ENCODE peak calls at places on chromosomes 3 and 15, in ten cellular contexts. One of them, this sample, is unnamed.

GRCh38 chr3:44762170-44762677 is 630 bp downstream of the KIF15 start:
- DNase-seq in GM13977: no peak
- DNase-seq in uterus: no peak
- DNase-seq in heart left ventricle: no peak
- DNase-seq in CD8-positive, alpha-beta T cell: no peak
- DNase-seq in HFF-Myc: no peak
- DNase-seq in GM20000: no peak
- DNase-seq in astrocyte of the spinal cord: no peak
- DNase-seq in bronchial epithelial cell: peak
- DNase-seq in cardiac muscle cell: peak
- DNase-seq in this sample: no peak

GRCh38 chr3:42077785-42078184 is 13.4 kb upstream of the TRAK1 start:
- DNase-seq in uterus: no peak
- DNase-seq in astrocyte of the spinal cord: no peak
- DNase-seq in GM20000: no peak
- DNase-seq in bronchial epithelial cell: no peak
- DNase-seq in HFF-Myc: no peak
- DNase-seq in CD8-positive, alpha-beta T cell: no peak
- DNase-seq in cardiac muscle cell: no peak
- DNase-seq in heart left ventricle: peak
- DNase-seq in GM13977: no peak
- DNase-seq in this sample: no peak

GRCh38 chr3:138019288-138020069 is 9.5 kb downstream of the CLDN18 start:
- DNase-seq in uterus: no peak
- DNase-seq in CD8-positive, alpha-beta T cell: no peak
- DNase-seq in GM13977: no peak
- DNase-seq in bronchial epithelial cell: no peak
- DNase-seq in HFF-Myc: no peak
- DNase-seq in heart left ventricle: no peak
- DNase-seq in astrocyte of the spinal cord: no peak
- DNase-seq in GM20000: no peak
- DNase-seq in cardiac muscle cell: no peak
- DNase-seq in this sample: no peak

GRCh38 chr3:59772416-59773408 is 722.9 kb upstream of the CFAP20DC start:
- DNase-seq in GM20000: no peak
- DNase-seq in astrocyte of the spinal cord: no peak
- DNase-seq in HFF-Myc: no peak
- DNase-seq in heart left ventricle: no peak
- DNase-seq in CD8-positive, alpha-beta T cell: peak
- DNase-seq in bronchial epithelial cell: no peak
- DNase-seq in GM13977: no peak
- DNase-seq in cardiac muscle cell: no peak
- DNase-seq in uterus: no peak
- DNase-seq in this sample: no peak

GRCh38 chr3:184359610-184360009 is 1.8 kb downstream of the CLCN2 start:
- DNase-seq in GM20000: no peak
- DNase-seq in CD8-positive, alpha-beta T cell: no peak
- DNase-seq in cardiac muscle cell: no peak
- DNase-seq in HFF-Myc: no peak
- DNase-seq in GM13977: no peak
- DNase-seq in bronchial epithelial cell: no peak
- DNase-seq in uterus: no peak
- DNase-seq in heart left ventricle: peak
- DNase-seq in astrocyte of the spinal cord: no peak
- DNase-seq in this sample: no peak

GRCh38 chr3:101848754-101849713 is at the start of gene NFKBIZ:
- DNase-seq in astrocyte of the spinal cord: peak
- DNase-seq in GM20000: peak
- DNase-seq in uterus: peak
- DNase-seq in heart left ventricle: peak
- DNase-seq in GM13977: peak
- DNase-seq in HFF-Myc: peak
- DNase-seq in cardiac muscle cell: peak
- DNase-seq in bronchial epithelial cell: peak
- DNase-seq in CD8-positive, alpha-beta T cell: peak
- DNase-seq in this sample: peak

GRCh38 chr15:52289629-52290081 is 5.9 kb downstream of the MYO5C start:
- DNase-seq in astrocyte of the spinal cord: peak
- DNase-seq in GM13977: no peak
- DNase-seq in heart left ventricle: no peak
- DNase-seq in CD8-positive, alpha-beta T cell: no peak
- DNase-seq in cardiac muscle cell: no peak
- DNase-seq in uterus: no peak
- DNase-seq in bronchial epithelial cell: peak
- DNase-seq in HFF-Myc: no peak
- DNase-seq in GM20000: no peak
- DNase-seq in this sample: no peak

GRCh38 chr3:174949523-174949922 is 90.4 kb downstream of the NAALADL2 start:
- DNase-seq in bronchial epithelial cell: peak
- DNase-seq in CD8-positive, alpha-beta T cell: no peak
- DNase-seq in heart left ventricle: no peak
- DNase-seq in uterus: no peak
- DNase-seq in cardiac muscle cell: peak
- DNase-seq in HFF-Myc: peak
- DNase-seq in GM13977: no peak
- DNase-seq in astrocyte of the spinal cord: peak
- DNase-seq in GM20000: no peak
- DNase-seq in this sample: peak

GRCh38 chr3:182682263-182683229 is 110.8 kb upstream of the ATP11B start:
- DNase-seq in GM20000: peak
- DNase-seq in bronchial epithelial cell: peak
- DNase-seq in HFF-Myc: no peak
- DNase-seq in astrocyte of the spinal cord: peak
- DNase-seq in CD8-positive, alpha-beta T cell: peak
- DNase-seq in heart left ventricle: peak
- DNase-seq in uterus: no peak
- DNase-seq in GM13977: peak
- DNase-seq in cardiac muscle cell: peak
- DNase-seq in this sample: peak

GRCh38 chr3:128415110-128415772 is 51.4 kb downstream of the DNAJB8 start:
- DNase-seq in CD8-positive, alpha-beta T cell: no peak
- DNase-seq in heart left ventricle: no peak
- DNase-seq in GM20000: no peak
- DNase-seq in GM13977: no peak
- DNase-seq in HFF-Myc: no peak
- DNase-seq in cardiac muscle cell: no peak
- DNase-seq in bronchial epithelial cell: no peak
- DNase-seq in uterus: no peak
- DNase-seq in astrocyte of the spinal cord: no peak
- DNase-seq in this sample: no peak

GRCh38 chr3:27532426-27532825 is 48.2 kb upstream of the SLC4A7 start:
- DNase-seq in bronchial epithelial cell: no peak
- DNase-seq in CD8-positive, alpha-beta T cell: no peak
- DNase-seq in cardiac muscle cell: no peak
- DNase-seq in uterus: no peak
- DNase-seq in astrocyte of the spinal cord: no peak
- DNase-seq in HFF-Myc: no peak
- DNase-seq in GM20000: no peak
- DNase-seq in heart left ventricle: no peak
- DNase-seq in GM13977: no peak
- DNase-seq in this sample: no peak

GRCh38 chr3:57855281-57855680 is 99.2 kb downstream of the SLMAP start:
- DNase-seq in HFF-Myc: no peak
- DNase-seq in bronchial epithelial cell: peak
- DNase-seq in GM13977: no peak
- DNase-seq in cardiac muscle cell: no peak
- DNase-seq in GM20000: no peak
- DNase-seq in CD8-positive, alpha-beta T cell: no peak
- DNase-seq in heart left ventricle: no peak
- DNase-seq in astrocyte of the spinal cord: peak
- DNase-seq in uterus: no peak
- DNase-seq in this sample: no peak

GRCh38 chr3:57852896-57853295 is 96.8 kb downstream of the SLMAP start:
- DNase-seq in GM20000: no peak
- DNase-seq in bronchial epithelial cell: peak
- DNase-seq in HFF-Myc: no peak
- DNase-seq in uterus: no peak
- DNase-seq in heart left ventricle: no peak
- DNase-seq in cardiac muscle cell: peak
- DNase-seq in GM13977: peak
- DNase-seq in astrocyte of the spinal cord: peak
- DNase-seq in CD8-positive, alpha-beta T cell: no peak
- DNase-seq in this sample: no peak

GRCh38 chr3:57851304-57851703 is 95.2 kb downstream of the SLMAP start:
- DNase-seq in uterus: no peak
- DNase-seq in bronchial epithelial cell: no peak
- DNase-seq in astrocyte of the spinal cord: no peak
- DNase-seq in GM20000: no peak
- DNase-seq in heart left ventricle: no peak
- DNase-seq in CD8-positive, alpha-beta T cell: no peak
- DNase-seq in cardiac muscle cell: no peak
- DNase-seq in GM13977: no peak
- DNase-seq in HFF-Myc: no peak
- DNase-seq in this sample: no peak

GRCh38 chr3:57855943-57856342 is 99.8 kb downstream of the SLMAP start:
- DNase-seq in heart left ventricle: no peak
- DNase-seq in HFF-Myc: no peak
- DNase-seq in CD8-positive, alpha-beta T cell: no peak
- DNase-seq in astrocyte of the spinal cord: no peak
- DNase-seq in bronchial epithelial cell: no peak
- DNase-seq in GM20000: no peak
- DNase-seq in cardiac muscle cell: no peak
- DNase-seq in uterus: no peak
- DNase-seq in GM13977: no peak
- DNase-seq in this sample: no peak

GRCh38 chr3:57856675-57857074 is 100.6 kb downstream of the SLMAP start:
- DNase-seq in GM13977: no peak
- DNase-seq in cardiac muscle cell: peak
- DNase-seq in astrocyte of the spinal cord: no peak
- DNase-seq in CD8-positive, alpha-beta T cell: no peak
- DNase-seq in bronchial epithelial cell: peak
- DNase-seq in HFF-Myc: no peak
- DNase-seq in uterus: no peak
- DNase-seq in GM20000: no peak
- DNase-seq in heart left ventricle: no peak
- DNase-seq in this sample: no peak
- TF ChIP-seq CTCF in GM13977: peak
- TF ChIP-seq CTCF in cardiac muscle cell: peak
- TF ChIP-seq CTCF in astrocyte of the spinal cord: peak
- TF ChIP-seq CTCF in CD8-positive, alpha-beta T cell: no peak
- TF ChIP-seq CTCF in bronchial epithelial cell: no peak
- TF ChIP-seq CTCF in HFF-Myc: peak
- TF ChIP-seq CTCF in uterus: no peak
- TF ChIP-seq CTCF in GM20000: no peak
- TF ChIP-seq CTCF in heart left ventricle: peak
- TF ChIP-seq CTCF in this sample: no peak

DNA sequence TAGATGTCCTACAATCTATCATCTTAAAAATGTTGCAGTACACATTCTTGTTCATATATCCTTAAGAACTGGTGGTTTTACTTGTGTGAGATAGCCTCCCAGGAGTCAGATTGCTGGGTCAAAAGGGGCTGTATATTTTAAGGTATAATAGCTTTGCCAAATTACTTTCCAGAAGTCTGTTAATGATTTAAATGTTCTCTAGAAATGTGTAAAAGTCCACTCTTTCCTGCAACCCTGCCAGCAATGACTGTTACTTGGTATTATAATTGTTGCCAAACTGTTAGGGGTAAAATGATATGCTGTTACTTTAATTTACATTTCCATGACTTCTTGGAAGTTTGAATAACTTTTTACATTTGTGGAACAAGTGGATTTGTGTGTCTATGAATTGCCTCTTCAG is 170.8 kb downstream of the SLC9A9 start:
- DNase-seq in HFF-Myc: no peak
- DNase-seq in GM13977: no peak
- DNase-seq in uterus: no peak
- DNase-seq in heart left ventricle: no peak
- DNase-seq in cardiac muscle cell: no peak
- DNase-seq in GM20000: no peak
- DNase-seq in astrocyte of the spinal cord: no peak
- DNase-seq in bronchial epithelial cell: no peak
- DNase-seq in CD8-positive, alpha-beta T cell: no peak
- DNase-seq in this sample: no peak
- TF ChIP-seq CTCF in HFF-Myc: no peak
- TF ChIP-seq CTCF in GM13977: no peak
- TF ChIP-seq CTCF in uterus: no peak
- TF ChIP-seq CTCF in heart left ventricle: no peak
- TF ChIP-seq CTCF in cardiac muscle cell: no peak
- TF ChIP-seq CTCF in GM20000: no peak
- TF ChIP-seq CTCF in astrocyte of the spinal cord: no peak
- TF ChIP-seq CTCF in bronchial epithelial cell: no peak
- TF ChIP-seq CTCF in CD8-positive, alpha-beta T cell: no peak
- TF ChIP-seq CTCF in this sample: no peak

DNA sequence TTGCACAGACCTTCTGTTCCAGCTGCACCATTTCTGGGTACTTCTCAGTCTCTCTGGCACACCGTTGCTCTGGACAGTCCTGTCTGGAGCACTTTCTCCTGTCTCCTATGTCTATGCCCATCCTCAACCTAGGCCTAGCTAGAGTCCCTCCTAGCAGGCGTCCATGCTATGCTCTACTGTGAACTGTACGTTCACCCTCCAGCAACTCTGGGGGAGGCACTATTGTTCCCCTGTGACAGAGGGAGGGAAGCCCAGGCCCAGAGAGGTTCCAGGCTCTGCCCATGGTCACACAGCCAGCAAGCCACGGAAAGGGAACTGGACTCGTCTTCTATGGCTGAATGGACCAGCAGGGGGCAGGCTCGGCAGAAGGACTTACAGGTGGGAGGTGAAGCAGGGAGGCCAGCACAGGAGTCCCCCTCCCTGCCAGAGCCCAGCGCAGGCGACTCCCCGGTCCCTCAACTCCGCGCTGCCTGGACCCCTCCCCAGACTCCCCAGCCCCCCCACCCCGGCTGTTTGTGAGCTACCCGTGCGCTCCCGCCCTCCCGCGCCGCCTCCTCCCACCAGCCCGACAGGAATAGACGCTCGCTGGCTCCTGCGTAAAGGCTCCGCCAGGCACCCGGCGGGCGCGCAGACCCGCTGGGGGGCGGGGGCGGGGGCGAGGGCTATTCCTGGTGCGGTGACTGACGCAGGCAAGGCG is 1.7 kb upstream of the LINGO1 start:
- DNase-seq in uterus: peak
- DNase-seq in astrocyte of the spinal cord: peak
- DNase-seq in HFF-Myc: no peak
- DNase-seq in cardiac muscle cell: peak
- DNase-seq in bronchial epithelial cell: peak
- DNase-seq in GM13977: peak
- DNase-seq in heart left ventricle: peak
- DNase-seq in CD8-positive, alpha-beta T cell: peak
- DNase-seq in GM20000: peak
- DNase-seq in this sample: peak
- TF ChIP-seq CTCF in uterus: peak
- TF ChIP-seq CTCF in astrocyte of the spinal cord: peak
- TF ChIP-seq CTCF in HFF-Myc: peak
- TF ChIP-seq CTCF in cardiac muscle cell: peak
- TF ChIP-seq CTCF in bronchial epithelial cell: peak
- TF ChIP-seq CTCF in GM13977: peak
- TF ChIP-seq CTCF in heart left ventricle: peak
- TF ChIP-seq CTCF in CD8-positive, alpha-beta T cell: no peak
- TF ChIP-seq CTCF in GM20000: peak
- TF ChIP-seq CTCF in this sample: peak

DNA sequence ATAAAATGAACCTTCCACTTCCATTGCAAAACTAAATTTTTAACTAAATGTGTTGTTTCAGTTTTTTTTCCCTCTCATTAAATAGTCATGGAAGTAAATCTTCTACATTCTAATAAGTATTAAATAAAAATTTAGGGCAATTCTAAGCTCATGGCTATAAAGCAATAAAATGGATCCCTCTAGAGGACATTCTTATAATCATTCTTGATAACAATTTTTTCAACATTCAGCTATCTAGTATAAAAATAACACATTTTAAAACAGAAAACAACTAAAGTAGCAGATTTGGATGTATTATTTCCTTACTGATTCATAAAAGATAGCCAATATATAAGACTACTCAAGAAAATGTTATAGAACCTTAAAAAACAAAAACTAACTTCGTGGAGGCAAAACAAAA is 393.1 kb downstream of the PLOD2 start:
- DNase-seq in heart left ventricle: no peak
- DNase-seq in cardiac muscle cell: peak
- DNase-seq in HFF-Myc: no peak
- DNase-seq in astrocyte of the spinal cord: peak
- DNase-seq in bronchial epithelial cell: peak
- DNase-seq in GM20000: no peak
- DNase-seq in uterus: no peak
- DNase-seq in GM13977: no peak
- DNase-seq in CD8-positive, alpha-beta T cell: no peak
- DNase-seq in this sample: no peak
- TF ChIP-seq CTCF in heart left ventricle: peak
- TF ChIP-seq CTCF in cardiac muscle cell: peak
- TF ChIP-seq CTCF in HFF-Myc: no peak
- TF ChIP-seq CTCF in astrocyte of the spinal cord: peak
- TF ChIP-seq CTCF in bronchial epithelial cell: no peak
- TF ChIP-seq CTCF in GM20000: no peak
- TF ChIP-seq CTCF in uterus: no peak
- TF ChIP-seq CTCF in GM13977: no peak
- TF ChIP-seq CTCF in CD8-positive, alpha-beta T cell: no peak
- TF ChIP-seq CTCF in this sample: no peak